ENCODE peak calls at places on chromosome 1, in ten cellular contexts. U is HFFc6, E is WTC11, R is GM23338, T is cardiac fibroblast, Y is left ventricle myocardium inferior, C is IMR-90, B is GM06990, Z is SK-N-SH, W is omental fat pad. D is an unnamed sample.

GRCh38 chr1:44357710-44358109 is 2.7 kb upstream of the ERI3 start:
- DNase-seq in E (no peak), Y (no peak), C (no peak), B (no peak), W (no peak), T (no peak), U (no peak), Z (no peak), R (no peak), D (no peak)

GRCh38 chr1:152760551-152761190 is 2.8 kb downstream of the KPRP start:
- DNase-seq in Y (no peak), E (no peak), Z (no peak), U (no peak), W (no peak), R (no peak), B (no peak), T (no peak), C (no peak), D (no peak)

GRCh38 chr1:49728377-49728776 is 295.4 kb downstream of the AGBL4 start:
- DNase-seq in U (no peak), Z (no peak), B (no peak), E (no peak), W (no peak), Y (no peak), R (no peak), T (peak), C (no peak), D (peak)

GRCh38 chr1:165056914-165057313 is 299.6 kb downstream of the LMX1A start:
- DNase-seq in E (no peak), U (no peak), R (no peak), Z (no peak), T (no peak), Y (no peak), W (no peak), B (no peak), C (no peak), D (no peak)

GRCh38 chr1:116111196-116112021 is at the start of gene MAB21L3:
- DNase-seq in T (no peak), W (no peak), U (no peak), C (no peak), Y (no peak), R (no peak), B (no peak), E (no peak), Z (no peak), D (peak)

GRCh38 chr1:29876902-29877301 is 640.6 kb downstream of the PTPRU start:
- DNase-seq in W (no peak), B (no peak), T (no peak), Y (no peak), C (no peak), R (peak), Z (no peak), E (peak), U (no peak), D (no peak)

GRCh38 chr1:91843843-91844242 is 42.1 kb downstream of the TGFBR3 start:
- DNase-seq in W (no peak), E (no peak), Z (no peak), T (no peak), R (no peak), C (no peak), B (no peak), U (no peak), Y (no peak), D (no peak)

GRCh38 chr1:156241926-156242325 is at the start of gene BGLAP:
- DNase-seq in E (no peak), B (no peak), U (no peak), Y (no peak), T (no peak), Z (peak), R (no peak), W (no peak), C (no peak), D (no peak)

GRCh38 chr1:181133441-181133951 is 45.0 kb downstream of the IER5 start:
- DNase-seq in Y (no peak), C (no peak), Z (peak), U (no peak), B (peak), R (peak), T (no peak), W (no peak), E (peak), D (no peak)

GRCh38 chr1:65310078-65310587 is 790 bp downstream of the DNAJC6 start:
- DNase-seq in T (no peak), U (no peak), C (no peak), Z (peak), B (no peak), E (peak), Y (peak), R (peak), W (no peak), D (no peak)

GRCh38 chr1:226793620-226794276 is 54.7 kb upstream of the ITPKB start:
- DNase-seq in U (no peak), W (no peak), C (no peak), T (peak), Z (no peak), R (no peak), E (no peak), B (no peak), Y (no peak), D (no peak)

GRCh38 chr1:209733409-209734192 is 22.3 kb upstream of the TRAF3IP3 start:
- DNase-seq in U (peak), E (no peak), Z (no peak), B (no peak), Y (no peak), R (no peak), C (no peak), W (no peak), T (peak), D (peak)

GRCh38 chr1:41850029-41850428 is 68.7 kb downstream of the HIVEP3 start:
- DNase-seq in W (no peak), B (no peak), E (no peak), T (no peak), U (no peak), Z (no peak), Y (no peak), C (no peak), R (no peak), D (peak)

GRCh38 chr1:25529518-25530347 is 13.7 kb upstream of the LDLRAP1 start:
- DNase-seq in R (peak), E (no peak), T (no peak), C (no peak), Y (no peak), W (no peak), Z (peak), B (no peak), U (no peak), D (no peak)

GRCh38 chr1:38608202-38608864 is 251.2 kb downstream of the RRAGC start:
- DNase-seq in T (no peak), Z (peak), W (no peak), B (no peak), U (no peak), C (peak), R (peak), Y (no peak), E (peak), D (no peak)

GRCh38 chr1:241551759-241552638 is 19.8 kb downstream of the KMO start:
- DNase-seq in B (peak), W (no peak), U (no peak), Z (no peak), C (peak), E (no peak), T (peak), Y (peak), R (no peak), D (no peak)

DNA sequence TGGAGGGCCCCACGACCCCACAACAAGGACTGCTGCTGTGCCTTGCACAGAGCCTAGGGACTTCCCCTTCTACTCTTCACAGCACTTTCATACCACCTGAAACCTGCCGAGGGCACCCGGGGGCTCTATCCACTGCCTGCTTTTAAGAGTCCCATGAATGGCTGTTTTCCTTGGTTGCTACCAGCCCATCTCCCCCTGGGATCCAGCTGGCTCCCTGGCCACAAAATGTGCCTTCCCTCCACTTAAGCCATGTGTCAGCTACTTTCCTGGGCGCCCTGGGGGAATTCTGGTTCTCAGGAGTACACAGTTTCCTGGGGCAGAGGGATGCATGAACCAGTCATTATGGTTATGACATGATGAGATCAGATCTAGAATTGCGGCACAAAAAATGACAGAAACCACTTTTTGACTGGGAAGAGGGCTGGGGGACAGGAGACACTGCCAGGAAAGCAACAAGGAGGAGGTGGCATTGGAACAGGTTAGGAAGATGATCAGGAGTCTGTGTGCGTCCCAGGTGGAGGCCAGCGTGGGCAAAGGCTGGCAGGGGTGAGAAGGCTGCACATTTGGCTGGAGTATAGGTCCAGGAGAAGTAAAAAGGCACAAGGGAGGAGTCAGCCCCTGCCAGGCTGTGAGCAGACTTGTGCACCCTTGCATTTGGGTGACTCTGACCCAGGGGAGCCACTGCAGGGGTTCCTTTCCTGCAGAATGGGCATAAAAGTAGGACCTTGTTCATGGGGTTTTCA is 3.2 kb upstream of the TNFRSF8 start:
- DNase-seq in Y (no peak), W (no peak), E (no peak), U (no peak), C (no peak), T (no peak), B (peak), R (no peak), Z (no peak), D (peak)
- TF ChIP-seq CTCF in Y (no peak), W (no peak), E (no peak), U (no peak), C (no peak), T (no peak), B (no peak), R (no peak), Z (no peak), D (no peak)

DNA sequence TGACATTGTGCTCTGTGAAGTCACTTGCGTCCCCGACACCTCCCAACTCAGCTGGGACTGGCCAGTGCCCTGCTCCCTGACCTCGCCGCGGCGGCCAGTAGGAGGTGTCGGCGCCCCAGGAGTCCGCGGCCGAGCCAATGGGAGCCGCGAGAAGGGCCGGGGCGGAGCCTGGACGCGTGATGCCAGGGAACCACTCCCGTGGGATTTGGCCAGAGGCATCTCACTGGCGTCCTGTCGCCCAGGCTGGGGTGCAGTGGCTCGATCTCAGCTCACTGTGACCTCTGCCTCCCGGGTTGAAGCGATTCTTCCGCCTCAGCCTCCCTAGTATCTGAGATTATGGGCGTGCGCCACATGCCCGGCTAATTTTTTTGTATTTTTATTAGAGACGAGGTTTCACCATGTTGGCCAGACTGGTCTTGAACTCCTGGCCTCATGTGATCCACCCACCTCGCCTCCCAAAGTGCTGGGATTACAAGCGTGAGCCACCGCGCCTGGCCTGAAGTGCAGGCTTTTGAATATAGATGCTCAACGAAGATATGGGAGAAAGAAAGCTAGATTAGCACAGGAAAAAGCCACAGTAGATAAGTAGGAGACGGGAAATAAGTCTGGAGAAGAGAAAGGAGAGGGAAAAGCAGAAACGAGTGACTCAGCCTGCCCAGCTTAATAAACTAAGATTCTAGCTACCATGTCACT is 38.0 kb downstream of the ZBTB8OS start:
- DNase-seq in R (peak), B (peak), Y (peak), U (peak), Z (peak), E (peak), T (peak), W (peak), C (peak), D (peak)
- TF ChIP-seq CTCF in R (no peak), B (peak), Y (peak), U (peak), Z (peak), E (no peak), T (peak), W (no peak), C (no peak), D (peak)

GRCh38 chr1:31166462-31166861 is 73.2 kb downstream of the NKAIN1 start:
- DNase-seq in Z (no peak), W (no peak), C (no peak), T (no peak), E (no peak), U (no peak), B (no peak), Y (no peak), R (no peak), D (peak)
- TF ChIP-seq CTCF in Z (no peak), W (no peak), C (no peak), T (no peak), E (no peak), U (no peak), B (no peak), Y (no peak), R (no peak), D (no peak)

DNA sequence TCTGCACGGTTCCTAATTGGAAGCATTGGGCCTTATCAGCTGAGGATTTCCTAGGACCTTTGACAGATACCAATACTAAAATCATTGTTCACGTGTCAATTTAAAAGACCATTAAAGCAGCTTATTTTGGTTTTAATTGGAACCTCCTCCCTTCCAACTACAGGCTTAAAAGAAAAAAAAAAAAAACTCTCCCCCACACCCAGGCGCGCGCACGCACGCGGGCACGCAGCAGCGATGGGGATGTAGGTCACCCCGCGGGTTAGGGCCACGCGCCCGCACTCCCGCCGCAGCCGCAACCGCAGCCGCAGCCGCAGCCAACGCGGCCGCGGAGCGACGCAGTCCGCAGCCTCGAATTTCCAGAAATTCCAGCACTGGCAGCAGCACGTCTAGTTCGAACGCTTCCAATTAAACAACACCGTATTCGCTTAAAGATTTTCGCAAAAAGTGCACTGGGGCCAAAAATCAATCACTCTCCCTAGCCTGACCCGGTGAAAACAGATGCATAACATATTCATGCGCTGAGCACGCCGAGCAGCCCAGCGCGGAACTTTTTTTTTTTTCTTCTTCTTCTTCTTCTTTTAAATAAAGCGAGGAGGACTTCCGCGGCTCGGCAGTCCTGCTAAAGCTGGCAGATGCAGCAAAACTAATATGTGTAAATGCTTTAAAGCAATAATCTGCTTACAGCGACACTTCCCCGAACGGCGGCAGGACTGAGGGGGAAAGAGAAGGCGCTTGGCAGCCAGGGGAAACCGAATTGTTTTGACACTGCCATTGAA is 13.3 kb upstream of the BARHL2 start:
- DNase-seq in W (no peak), E (no peak), Z (peak), Y (no peak), T (peak), B (no peak), R (peak), U (no peak), C (peak), D (no peak)
- TF ChIP-seq CTCF in W (no peak), E (no peak), Z (no peak), Y (no peak), T (no peak), B (no peak), R (no peak), U (no peak), C (no peak), D (no peak)

GRCh38 chr1:205484985-205485967 is 19.2 kb upstream of the CDK18 start:
- DNase-seq in W (no peak), E (peak), U (peak), R (peak), T (peak), Z (peak), Y (no peak), B (peak), C (peak), D (peak)
- TF ChIP-seq CTCF in W (peak), E (peak), U (peak), R (peak), T (peak), Z (peak), Y (peak), B (peak), C (peak), D (peak)

GRCh38 chr1:174074757-174075156 is 52.6 kb upstream of the RC3H1 start:
- DNase-seq in E (no peak), R (no peak), Z (peak), W (no peak), B (no peak), U (peak), Y (no peak), C (peak), T (peak), D (peak)
- TF ChIP-seq CTCF in E (no peak), R (peak), Z (peak), W (no peak), B (no peak), U (peak), Y (peak), C (peak), T (peak), D (peak)

DNA sequence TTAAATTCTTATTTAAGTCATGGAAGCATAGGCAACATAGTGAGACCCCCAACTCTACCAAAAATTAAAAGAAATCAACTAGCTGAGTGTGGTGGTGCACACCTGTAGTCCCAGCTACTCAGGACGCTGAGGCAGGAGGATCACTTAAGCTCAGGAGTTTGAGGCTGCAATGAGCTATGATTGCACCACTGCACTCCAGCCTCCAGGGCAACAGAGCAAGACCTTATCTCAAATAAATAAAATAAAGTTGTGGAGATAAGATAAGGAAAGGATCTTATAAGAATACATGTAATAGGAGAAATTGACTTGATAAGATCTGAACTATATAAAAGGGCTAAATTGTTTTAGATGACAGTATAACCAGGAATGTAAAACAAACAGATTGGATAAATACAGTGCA is 2.3 kb upstream of the BATF3 start:
- DNase-seq in Z (no peak), T (no peak), B (no peak), R (no peak), W (no peak), E (no peak), C (no peak), U (no peak), Y (no peak), D (no peak)
- TF ChIP-seq CTCF in Z (no peak), T (no peak), B (no peak), R (no peak), W (no peak), E (no peak), C (no peak), U (peak), Y (no peak), D (peak)

DNA sequence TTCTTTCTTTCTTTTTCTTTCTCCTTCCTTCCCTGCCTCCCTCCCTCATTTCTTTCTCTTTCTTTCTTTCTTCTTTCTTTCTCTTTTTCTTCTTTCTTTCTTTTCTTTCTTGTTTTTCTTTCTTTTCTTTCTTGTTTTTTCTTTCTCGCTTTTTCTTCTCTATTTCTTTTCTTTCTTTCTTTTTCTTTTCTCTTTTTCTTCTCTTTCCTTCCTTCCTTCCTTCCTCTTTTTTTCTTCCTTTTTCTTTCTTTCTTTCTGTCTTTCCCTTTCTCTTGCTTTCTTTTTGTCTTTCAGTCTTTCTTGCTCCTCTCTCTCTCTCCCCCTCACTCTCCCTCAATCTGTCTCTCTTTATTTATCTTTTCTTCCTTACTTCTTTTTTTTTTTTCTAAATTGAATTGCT is 472.0 kb upstream of the CHRM3 start:
- DNase-seq in U (no peak), T (no peak), B (no peak), R (no peak), W (no peak), Z (no peak), C (no peak), E (no peak), Y (no peak), D (no peak)
- TF ChIP-seq CTCF in U (no peak), T (no peak), B (no peak), R (no peak), W (no peak), Z (no peak), C (no peak), E (no peak), Y (no peak), D (no peak)

D was measured in epithelial cell of esophagus.